ENCODE peak calls at places on chromosome 6, in ten cellular contexts. I, N, R, M, S, P, Q, C, X and T are unnamed samples.

GRCh38 chr6:18997375-18997826 is 610.3 kb downstream of the RNF144B start:
- DNase-seq in S (no peak), X (no peak), I (peak; percentile 0), C (no peak), P (peak; percentile 5), Q (no peak), N (no peak), M (peak; percentile 56), R (no peak), T (no peak)

GRCh38 chr6:147506704-147507114 is 1.8 kb upstream of the SAMD5 start:
- DNase-seq in C (peak; percentile 87), Q (peak; percentile 72), X (peak; percentile 75), P (peak; percentile 86), I (no peak), S (no peak), R (peak; percentile 75), M (peak; percentile 49), N (peak; percentile 82), T (peak; percentile 91)

GRCh38 chr6:141290871-141291270 is 841.9 kb upstream of the GJE1 start:
- DNase-seq in R (no peak), C (no peak), M (no peak), N (no peak), X (no peak), S (no peak), I (no peak), P (no peak), Q (no peak), T (no peak)

GRCh38 chr6:143634486-143634885 is 43.3 kb upstream of the PHACTR2 start:
- DNase-seq in P (no peak), I (no peak), Q (no peak), S (no peak), X (no peak), M (peak; percentile 19), R (no peak), C (no peak), N (no peak), T (no peak)

GRCh38 chr6:815348-815738 is 122.4 kb upstream of the EXOC2 start:
- DNase-seq in P (peak; percentile 36), Q (no peak), R (no peak), I (no peak), C (no peak), X (no peak), N (no peak), S (no peak), M (no peak), T (peak; percentile 43)

GRCh38 chr6:82608365-82608764 is 244.7 kb downstream of the TPBG start:
- DNase-seq in S (no peak), C (no peak), Q (no peak), R (no peak), X (no peak), M (no peak), P (no peak), N (no peak), I (no peak), T (no peak)

GRCh38 chr6:130890531-130890950 is 63.3 kb downstream of the SMLR1 start:
- DNase-seq in M (peak; percentile 81), Q (no peak), N (no peak), X (no peak), S (no peak), R (no peak), I (no peak), C (no peak), P (no peak), T (no peak)

GRCh38 chr6:55636406-55637102 is 57.6 kb upstream of the HMGCLL1 start:
- DNase-seq in X (no peak), P (no peak), C (no peak), M (peak; percentile 71), Q (no peak), N (no peak), S (no peak), I (no peak), R (no peak), T (no peak)

GRCh38 chr6:11685411-11686093 is 93.1 kb downstream of the ADTRP start:
- DNase-seq in N (no peak), Q (no peak), I (no peak), C (no peak), R (no peak), P (no peak), M (peak; percentile 17), S (no peak), X (no peak), T (no peak)

GRCh38 chr6:130885392-130886192 is 58.4 kb downstream of the SMLR1 start:
- DNase-seq in M (peak; percentile 85), Q (peak; percentile 57), S (peak; percentile 70), I (peak; percentile 72), P (peak; percentile 73), R (no peak), N (peak; percentile 69), X (peak; percentile 82), C (no peak), T (peak; percentile 55)

GRCh38 chr6:11718031-11718430 is 60.6 kb downstream of the ADTRP start:
- DNase-seq in C (no peak), R (no peak), X (no peak), M (no peak), S (no peak), Q (no peak), P (no peak), I (no peak), N (no peak), T (no peak)

GRCh38 chr6:1438471-1438881 is 49.1 kb downstream of the FOXF2 start:
- DNase-seq in N (no peak), I (no peak), X (no peak), R (no peak), Q (no peak), M (no peak), P (no peak), C (peak; percentile 56), S (no peak), T (no peak)

GRCh38 chr6:79384845-79385244 is 150.4 kb upstream of the HMGN3 start:
- DNase-seq in P (no peak), X (no peak), Q (no peak), M (peak; percentile 33), N (peak; percentile 45), S (no peak), R (no peak), C (peak; percentile 73), I (no peak), T (peak; percentile 16)

GRCh38 chr6:2940010-2940850 is 31.1 kb downstream of the SERPINB6 start:
- DNase-seq in N (no peak), Q (no peak), R (no peak), X (peak; percentile 94), S (peak; percentile 63), I (no peak), M (no peak), P (no peak), C (no peak), T (no peak)

GRCh38 chr6:65776332-65776731 is 69.3 kb upstream of the EYS start:
- DNase-seq in S (no peak), N (no peak), C (no peak), M (no peak), X (no peak), R (no peak), I (no peak), Q (no peak), P (no peak), T (no peak)

GRCh38 chr6:102944475-102944874 is 1551.0 kb downstream of the GRIK2 start:
- DNase-seq in X (no peak), M (no peak), P (no peak), R (no peak), C (no peak), I (no peak), S (no peak), N (no peak), Q (no peak), T (no peak)

GRCh38 chr6:169022079-169022478 is 231.6 kb downstream of the THBS2 start:
- DNase-seq in M (no peak), N (no peak), C (peak; percentile 36), S (no peak), P (no peak), X (no peak), I (no peak), R (no peak), Q (no peak), T (no peak)
- TF ChIP-seq CTCF in M (no peak), N (peak; percentile 21), C (no peak), S (no peak), P (no peak), X (no peak), I (no peak), R (no peak), Q (no peak), T (no peak)

DNA sequence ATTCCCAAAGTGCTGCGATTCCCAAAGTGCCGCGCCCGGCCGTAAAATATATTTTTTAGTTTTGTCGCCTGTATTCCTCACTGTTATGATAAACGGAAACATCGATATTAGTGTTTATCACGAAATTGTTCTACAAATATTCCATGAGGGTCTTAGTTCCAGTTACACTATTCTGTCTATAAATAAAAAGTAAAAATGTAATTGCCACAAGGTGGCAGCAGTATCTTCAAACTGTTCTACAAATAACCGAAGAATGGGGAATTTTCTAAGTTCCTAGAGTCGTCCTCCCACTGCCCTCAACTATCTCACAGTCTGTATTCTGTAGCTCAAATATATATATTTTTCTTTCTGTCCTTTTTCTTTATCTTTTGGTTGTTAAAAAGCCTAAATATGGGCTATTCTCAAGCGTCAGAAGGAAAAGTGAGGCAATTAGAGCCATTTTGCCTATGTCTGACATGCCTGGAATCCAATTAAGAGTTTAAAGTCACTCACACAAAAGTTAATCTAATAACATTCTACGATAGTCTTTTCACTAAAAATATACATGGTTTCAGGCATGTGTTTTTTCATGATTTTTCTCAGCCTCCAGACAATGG is 14.1 kb upstream of the FAM162B start:
- DNase-seq in I (peak; percentile 11), R (no peak), X (no peak), Q (no peak), N (no peak), M (peak; percentile 52), P (peak; percentile 9), S (no peak), C (no peak), T (no peak)
- TF ChIP-seq CTCF in I (peak; percentile 21), R (peak; percentile 11), X (peak; percentile 57), Q (peak; percentile 50), N (peak; percentile 49), M (peak; percentile 46), P (peak; percentile 57), S (peak; percentile 43), C (peak; percentile 50), T (peak; percentile 72)

DNA sequence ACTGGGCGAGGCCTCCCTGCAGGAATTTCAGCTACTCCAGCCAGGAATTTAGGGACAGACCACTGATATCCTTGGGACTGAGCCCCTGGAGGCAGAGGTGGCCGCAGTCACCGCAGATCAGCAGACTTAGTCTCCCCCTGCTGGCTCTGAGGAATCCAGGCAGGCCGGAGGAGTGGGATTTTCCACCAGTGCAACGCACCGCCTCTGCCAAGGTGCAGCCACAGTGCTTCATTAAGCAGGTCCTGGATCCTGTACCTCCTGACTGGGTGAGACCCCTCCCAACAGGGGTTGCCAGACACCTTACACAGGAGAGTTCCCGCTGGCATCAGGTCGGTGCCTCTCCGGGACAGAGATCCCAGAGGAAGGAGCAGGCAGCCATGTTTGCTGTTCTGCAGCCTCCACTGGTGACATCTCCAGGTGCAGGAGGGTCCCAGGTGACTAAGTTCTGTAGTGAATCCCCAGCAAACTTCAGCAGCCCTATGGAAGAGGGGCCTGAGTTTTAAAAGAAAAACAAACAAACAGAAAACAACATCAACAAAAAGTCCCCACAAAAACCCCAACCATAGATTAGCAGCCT is 515.2 kb downstream of the FRK start:
- DNase-seq in I (no peak), C (no peak), M (no peak), R (no peak), S (no peak), X (no peak), Q (no peak), N (peak; percentile 43), P (peak; percentile 40), T (peak; percentile 69)
- TF ChIP-seq CTCF in I (peak; percentile 26), C (no peak), M (peak; percentile 8), R (no peak), S (no peak), X (no peak), Q (peak; percentile 39), N (peak; percentile 53), P (peak; percentile 44), T (peak; percentile 61)

GRCh38 chr6:170292778-170293164 is 1.9 kb upstream of the DLL1 start:
- DNase-seq in S (no peak), C (no peak), Q (no peak), P (no peak), R (no peak), M (no peak), I (no peak), X (peak; percentile 37), N (no peak), T (no peak)
- TF ChIP-seq CTCF in S (peak; percentile 28), C (peak; percentile 17), Q (peak; percentile 23), P (no peak), R (no peak), M (no peak), I (no peak), X (peak; percentile 25), N (peak; percentile 15), T (no peak)